ENCODE peak calls at places on chromosome 13, in nine cellular contexts. Y, M, J, O, L, Z, A, S and G are unnamed samples.

GRCh38 chr13:73074101-73074500 is 15.3 kb downstream of the KLF5 start:
- DNase-seq in L (no peak), Z (no peak), J (no peak), M (no peak), S (no peak), A (no peak), Y (no peak), O (no peak), G (no peak)

GRCh38 chr13:79455331-79455730 is 25.6 kb upstream of the NDFIP2 start:
- DNase-seq in Y (no peak), S (peak), L (no peak), J (no peak), A (peak), O (no peak), Z (no peak), M (no peak), G (no peak)

GRCh38 chr13:99389520-99390304 is 82.5 kb upstream of the GPR183 start:
- DNase-seq in M (no peak), Z (no peak), S (no peak), A (no peak), O (no peak), Y (no peak), L (no peak), J (no peak), G (no peak)

GRCh38 chr13:79901336-79901735 is 420.4 kb downstream of the NDFIP2 start:
- DNase-seq in L (no peak), S (peak), A (peak), M (no peak), Y (no peak), J (peak), Z (no peak), O (no peak), G (no peak)

GRCh38 chr13:99982741-99983400 is 1.3 kb downstream of the ZIC2 start:
- DNase-seq in A (no peak), M (no peak), S (no peak), O (no peak), Z (no peak), L (no peak), J (no peak), Y (no peak), G (no peak)

GRCh38 chr13:78228211-78228610 is 309.6 kb upstream of the EDNRB start:
- DNase-seq in O (no peak), Z (no peak), Y (no peak), L (no peak), J (no peak), M (no peak), S (no peak), A (no peak), G (no peak)

GRCh38 chr13:73364706-73365105 is 305.9 kb downstream of the KLF5 start:
- DNase-seq in Y (no peak), J (no peak), O (no peak), M (no peak), L (no peak), Z (no peak), S (no peak), A (no peak), G (no peak)

GRCh38 chr13:32314968-32315254 is 252 bp downstream of the ZAR1L start:
- DNase-seq in M (peak), Z (no peak), Y (no peak), J (peak), A (peak), S (peak), O (peak), L (no peak), G (no peak)

GRCh38 chr13:51624207-51624606 is 39.9 kb downstream of the WDFY2 start:
- DNase-seq in Z (no peak), J (no peak), L (no peak), M (no peak), O (no peak), S (no peak), A (no peak), Y (no peak), G (no peak)

GRCh38 chr13:99926014-99926731 is 45.4 kb downstream of the ZIC5 start:
- DNase-seq in L (peak), O (no peak), A (peak), S (no peak), M (no peak), Y (no peak), Z (no peak), J (peak), G (no peak)

GRCh38 chr13:40895715-40896184 is 106.3 kb downstream of the SLC25A15 start:
- DNase-seq in Z (no peak), L (no peak), S (peak), A (no peak), O (no peak), M (no peak), J (no peak), Y (no peak), G (no peak)

DNA sequence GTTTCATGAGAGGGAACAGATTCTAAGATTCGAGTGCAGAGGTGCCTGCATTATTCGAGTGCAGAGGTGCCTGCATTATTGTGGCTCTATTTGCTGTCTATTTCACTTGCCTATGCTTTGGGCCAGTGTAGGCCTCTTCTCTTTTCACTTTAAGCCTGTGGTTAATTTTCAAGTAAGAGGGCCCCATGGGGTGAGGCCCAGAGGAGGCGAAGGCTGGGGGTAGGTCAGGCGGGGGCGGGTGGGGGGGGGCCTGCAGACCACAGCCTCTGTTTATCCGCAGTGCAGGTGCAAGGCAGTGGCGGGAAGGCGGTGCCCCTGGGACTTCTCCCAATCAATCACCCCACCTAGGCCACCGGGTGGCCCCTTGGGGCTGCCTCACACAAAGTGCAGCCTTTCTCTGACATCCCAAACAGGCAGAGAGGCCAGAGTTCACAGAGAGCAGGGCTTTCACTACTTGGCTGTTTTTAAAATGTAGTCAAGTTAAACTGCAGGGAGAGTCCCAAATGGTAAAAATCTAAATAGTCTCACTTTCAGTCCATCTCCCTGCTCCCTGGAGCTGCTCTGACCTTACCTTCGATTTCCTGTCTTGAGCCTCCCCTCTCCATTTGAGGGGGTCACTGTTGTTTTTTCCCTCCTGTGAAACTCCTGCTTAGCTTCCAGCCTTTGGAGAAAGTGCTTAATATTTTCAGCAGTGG is 249.1 kb downstream of the DLEU7 start:
- DNase-seq in Z (no peak), J (no peak), L (no peak), S (no peak), Y (no peak), O (no peak), M (no peak), A (no peak), G (no peak)
- TF ChIP-seq CTCF in Z (no peak), J (no peak), L (no peak), S (no peak), Y (no peak), O (no peak), M (no peak), A (no peak), G (no peak)

GRCh38 chr13:49439609-49440008 is 4.3 kb downstream of the CAB39L start:
- DNase-seq in L (no peak), S (no peak), O (no peak), Z (no peak), J (no peak), Y (no peak), A (no peak), M (no peak), G (no peak)
- H3K4me3 ChIP-seq in L (no peak), S (no peak), O (no peak), Z (no peak), J (no peak), Y (no peak), A (no peak), M (no peak), G (no peak)

DNA sequence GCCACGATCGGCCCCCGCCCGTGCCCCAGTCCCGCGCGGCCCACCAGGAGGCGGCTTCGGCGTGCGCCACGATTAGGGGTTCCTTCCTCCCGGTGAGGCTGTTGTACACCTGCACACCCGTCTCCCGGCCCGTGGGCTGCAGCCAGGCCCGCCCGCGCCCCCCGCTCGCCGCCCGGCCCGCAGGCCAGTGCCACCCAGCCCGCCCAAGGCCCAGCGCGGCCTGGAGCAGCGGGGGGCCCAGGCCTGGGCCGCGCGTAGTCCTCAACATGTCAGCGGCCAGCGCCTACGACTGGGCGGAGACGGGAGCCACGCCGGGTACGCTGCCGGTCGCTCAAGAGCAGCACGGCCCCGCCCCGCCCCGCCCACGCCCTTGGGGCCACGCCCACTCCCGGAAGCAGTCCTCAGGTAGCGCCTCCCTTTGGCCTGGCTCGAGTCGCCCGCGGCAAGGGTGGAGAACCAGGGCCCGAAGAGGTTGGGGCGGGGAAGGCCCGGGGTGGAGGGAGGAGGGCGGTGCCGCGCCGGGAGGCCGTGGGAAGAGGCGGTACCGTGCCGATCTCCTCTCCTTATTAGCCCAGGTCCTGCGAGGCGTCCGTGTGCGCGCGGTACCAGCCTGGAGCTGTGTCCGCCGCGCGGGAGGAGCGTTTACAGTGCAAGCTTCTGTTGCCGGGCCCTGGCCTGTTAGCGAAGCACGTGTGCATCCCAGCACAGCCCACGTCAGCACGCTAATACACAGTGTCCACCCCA is at the start of gene CARS2:
- DNase-seq in A (peak), L (peak), S (peak), Z (peak), M (peak), Y (peak), O (peak), J (peak), G (no peak)
- TF ChIP-seq CTCF in A (no peak), L (peak), S (no peak), Z (peak), M (peak), Y (peak), O (no peak), J (no peak), G (no peak)

GRCh38 chr13:55654243-55654642 is 1486.5 kb upstream of the PRR20A start:
- DNase-seq in J (no peak), Y (no peak), M (no peak), A (no peak), S (no peak), L (no peak), O (no peak), Z (no peak), G (no peak)
- H3K4me3 ChIP-seq in J (no peak), Y (no peak), M (no peak), A (no peak), S (no peak), L (no peak), O (no peak), Z (no peak), G (no peak)

GRCh38 chr13:23289917-23290357 is 109.2 kb downstream of the SGCG start:
- DNase-seq in J (peak), M (no peak), Y (peak), S (peak), Z (no peak), O (peak), L (no peak), A (peak), G (no peak)

GRCh38 chr13:23288564-23288963 is 107.8 kb downstream of the SGCG start:
- DNase-seq in M (no peak), A (no peak), Y (no peak), S (no peak), J (no peak), L (no peak), Z (no peak), O (no peak), G (no peak)

GRCh38 chr13:23292596-23292995 is 111.8 kb downstream of the SGCG start:
- DNase-seq in Y (no peak), O (no peak), S (no peak), L (no peak), J (no peak), Z (no peak), A (no peak), M (no peak), G (no peak)

GRCh38 chr13:23288995-23289394 is 108.2 kb downstream of the SGCG start:
- DNase-seq in O (no peak), Y (no peak), A (no peak), Z (no peak), M (no peak), J (no peak), L (no peak), S (no peak), G (no peak)
- TF ChIP-seq CTCF in O (no peak), Y (no peak), A (no peak), Z (no peak), M (no peak), J (no peak), L (no peak), S (no peak), G (no peak)

DNA sequence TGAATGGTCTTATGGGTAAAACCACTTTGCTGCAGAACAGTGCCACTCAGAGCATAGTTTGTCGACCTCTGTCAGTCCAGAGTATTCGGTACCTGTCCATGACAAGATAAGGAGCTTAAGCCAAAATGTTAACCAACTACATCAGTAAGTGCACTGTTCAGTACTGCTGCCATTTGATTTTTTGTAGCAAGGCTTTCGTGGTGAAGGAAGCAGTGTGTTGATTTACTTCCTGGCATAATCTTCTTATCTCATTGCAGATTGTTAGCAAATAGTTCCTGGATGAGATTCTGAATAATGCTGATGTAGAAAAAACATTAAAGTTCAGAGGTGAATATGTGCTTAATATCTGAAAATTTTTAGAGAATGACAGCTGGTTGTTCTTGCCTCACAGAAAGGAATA is 85.6 kb downstream of the LRRC63 start:
- DNase-seq in S (no peak), O (no peak), L (no peak), A (no peak), Z (peak), M (no peak), J (peak), Y (no peak), G (no peak)
- H3K4me3 ChIP-seq in S (no peak), O (no peak), L (no peak), A (no peak), Z (no peak), M (no peak), J (no peak), Y (no peak), G (no peak)

GRCh38 chr13:92716749-92717148 is 509.9 kb upstream of the GPC6 start:
- DNase-seq in J (peak), M (no peak), O (no peak), L (no peak), Y (no peak), A (peak), Z (no peak), S (peak), G (no peak)
- TF ChIP-seq CTCF in J (peak), M (peak), O (no peak), L (no peak), Y (peak), A (peak), Z (no peak), S (peak), G (peak)

DNA sequence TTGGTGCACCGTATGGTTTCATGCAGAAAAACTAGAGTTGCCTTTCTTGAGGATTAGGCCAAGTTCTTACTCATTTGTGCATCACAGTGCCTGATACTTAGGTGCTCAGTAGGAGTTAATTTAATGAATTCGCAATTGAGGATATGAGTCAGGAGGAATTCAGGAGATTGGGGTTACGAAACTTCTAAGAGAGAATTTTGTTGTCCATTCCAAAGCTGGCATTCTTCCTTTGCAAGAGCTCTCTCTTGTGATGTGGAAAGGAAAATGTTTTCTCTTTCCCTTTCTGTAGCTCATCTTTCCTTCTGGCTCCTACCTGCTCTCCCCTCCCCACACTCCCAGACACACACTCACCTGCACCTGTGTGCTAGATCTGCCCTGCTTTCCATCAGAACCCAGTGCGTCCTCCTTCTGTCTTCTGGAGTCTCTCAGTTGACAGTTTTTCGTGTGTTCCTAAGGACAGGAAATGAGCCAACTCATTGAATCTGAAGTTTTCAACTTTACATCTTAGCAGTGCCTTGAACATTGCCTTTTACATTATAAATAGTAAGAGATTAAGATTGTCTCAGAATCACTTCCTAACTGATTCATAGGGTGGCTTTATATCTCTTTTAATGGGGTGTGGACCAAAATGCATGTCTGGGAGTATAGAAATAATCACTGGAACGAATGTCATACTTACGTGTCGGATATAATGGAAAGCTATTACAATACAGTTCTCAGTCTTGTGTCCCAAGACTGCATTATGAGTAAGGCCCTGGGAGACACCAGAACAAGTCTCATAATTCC is 19.7 kb upstream of the ERCC5 start:
- DNase-seq in S (peak), M (no peak), Z (peak), Y (peak), O (no peak), J (peak), A (peak), L (peak), G (peak)
- H3K4me3 ChIP-seq in S (peak), M (no peak), Z (peak), Y (peak), O (no peak), J (peak), A (no peak), L (no peak), G (no peak)